ENCODE peak calls at places on chromosomes 2 and 18, in four cellular contexts. W is neuronal stem cell, S is IMR-90, C is trophoblast cell. G is an unnamed sample.

GRCh38 chr18:13416208-13416607 is 197.6 kb downstream of the LDLRAD4 start:
- DNase-seq in W (no peak), S (no peak), C (no peak), G (no peak)

GRCh38 chr2:105785095-105785847 is 40.6 kb downstream of the NCK2 start:
- DNase-seq in W (no peak), S (no peak), C (no peak), G (no peak)

GRCh38 chr2:72438364-72438763 is 290.7 kb upstream of the CYP26B1 start:
- DNase-seq in W (no peak), S (no peak), C (no peak), G (no peak)

GRCh38 chr2:218180728-218181127 is 14.0 kb upstream of the CXCR1 start:
- DNase-seq in W (no peak), S (no peak), C (no peak), G (no peak)

GRCh38 chr2:188813315-188813714 is 160.9 kb upstream of the COL3A1 start:
- DNase-seq in W (no peak), S (peak), C (peak), G (no peak)

GRCh38 chr2:36366491-36367120 is 11.0 kb downstream of the CRIM1 start:
- DNase-seq in W (no peak), S (no peak), C (peak), G (no peak)

GRCh38 chr18:5104246-5104645 is 92.8 kb downstream of the AKAIN1 start:
- DNase-seq in W (no peak), S (no peak), C (no peak), G (peak)

GRCh38 chr2:188518391-188518790 is 226.7 kb downstream of the GULP1 start:
- DNase-seq in W (no peak), S (peak), C (peak), G (peak)

GRCh38 chr2:16330571-16331351 is 334.9 kb downstream of the CYRIA start:
- DNase-seq in W (peak), S (no peak), C (no peak), G (peak)

GRCh38 chr2:118981627-118982026 is 39.6 kb downstream of the MARCO start:
- DNase-seq in W (no peak), S (no peak), C (no peak), G (no peak)

GRCh38 chr2:226605642-226606041 is 194.0 kb downstream of the IRS1 start:
- DNase-seq in W (no peak), S (no peak), C (no peak), G (no peak)

GRCh38 chr2:144010096-144010495 is 509.8 kb downstream of the ZEB2 start:
- DNase-seq in W (no peak), S (no peak), C (no peak), G (no peak)

GRCh38 chr18:72867721-72868665 is at the start of gene NETO1:
- DNase-seq in W (peak), S (no peak), C (no peak), G (peak)

GRCh38 chr2:1621501-1621900 is 122.8 kb downstream of the PXDN start:
- DNase-seq in W (no peak), S (no peak), C (no peak), G (no peak)

GRCh38 chr2:1621041-1621440 is 123.3 kb downstream of the PXDN start:
- DNase-seq in W (no peak), S (no peak), C (no peak), G (no peak)

GRCh38 chr2:1623906-1624445 is 120.3 kb downstream of the PXDN start:
- DNase-seq in W (no peak), S (no peak), C (no peak), G (no peak)

GRCh38 chr2:1620081-1620480 is 124.2 kb downstream of the PXDN start:
- DNase-seq in W (no peak), S (no peak), C (no peak), G (no peak)

DNA sequence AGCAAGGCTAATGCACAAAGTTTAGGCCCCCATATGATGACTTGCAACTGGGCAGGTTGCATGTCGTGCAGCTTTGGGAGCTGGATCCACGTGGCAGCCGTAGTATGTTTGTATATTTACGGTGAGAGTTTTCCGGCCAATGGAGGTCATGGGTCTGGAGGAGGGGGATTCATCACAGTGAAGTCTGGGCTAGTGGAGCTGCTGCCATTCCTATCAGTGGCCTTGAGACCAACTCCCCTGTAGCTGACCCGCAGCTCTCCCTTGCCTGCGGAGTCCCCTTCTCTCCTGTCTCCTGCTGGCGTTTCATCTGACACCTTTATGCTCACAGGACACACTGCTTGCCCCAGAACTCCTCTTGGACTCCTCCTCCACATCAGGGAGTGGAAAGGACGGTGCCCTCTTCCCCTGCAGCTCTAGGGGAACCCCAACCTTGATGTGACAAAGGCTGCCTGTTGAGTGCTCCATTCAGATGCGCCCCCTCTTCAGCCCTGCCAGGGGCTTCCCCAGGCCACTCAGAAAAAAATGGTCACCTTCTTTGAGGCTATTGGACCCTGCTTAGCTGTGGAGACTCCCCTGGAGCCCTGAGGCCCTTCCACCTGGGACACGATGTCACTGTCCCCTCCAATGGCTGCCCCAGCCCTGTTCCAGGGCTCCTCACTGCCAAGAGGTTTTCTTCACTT is 121.7 kb downstream of the PXDN start:
- DNase-seq in W (no peak), S (no peak), C (no peak), G (no peak)
- H2AK5ac ChIP-seq in W (peak), S (no peak), C (no peak), G (no peak)

GRCh38 chr18:46917808-46918600 is 602 bp downstream of the KATNAL2 start:
- DNase-seq in W (no peak), S (peak), C (no peak), G (peak)
- H2BK120ac ChIP-seq in W (no peak), S (no peak), C (peak), G (no peak)

DNA sequence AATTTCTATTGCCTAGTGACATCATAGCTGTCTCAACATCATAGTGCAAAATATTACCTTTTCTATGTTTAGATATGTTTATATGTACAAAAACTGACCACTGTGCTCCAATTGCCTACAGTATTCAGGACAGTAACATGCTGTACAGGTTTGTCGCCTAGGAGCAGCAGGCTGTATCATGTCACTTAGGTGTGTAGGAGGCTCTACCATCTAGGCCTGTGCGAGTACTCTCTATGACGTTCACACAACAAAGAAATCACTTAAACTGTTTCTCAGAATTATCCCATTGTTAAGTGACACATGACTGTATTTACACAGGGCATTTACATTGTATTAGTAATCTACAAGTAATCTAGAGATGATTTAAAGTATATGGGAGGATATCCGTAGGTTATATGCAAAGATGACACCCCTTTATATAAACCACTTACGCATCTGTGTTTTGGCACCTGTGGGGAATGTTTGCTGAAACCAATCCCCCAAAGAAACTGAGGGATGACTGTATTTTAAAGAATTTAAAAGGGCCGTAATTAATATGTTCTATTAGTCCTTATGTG is 24.7 kb downstream of the IL1R2 start:
- DNase-seq in W (no peak), S (no peak), C (no peak), G (no peak)
- H3K4me2 ChIP-seq in W (no peak), S (no peak), C (no peak), G (no peak)

GRCh38 chr2:112794841-112795240 is 10.5 kb upstream of the IL1A start:
- DNase-seq in W (no peak), S (no peak), C (peak), G (no peak)

GRCh38 chr2:112793449-112793978 is 9.2 kb upstream of the IL1A start:
- DNase-seq in W (no peak), S (peak), C (peak), G (no peak)

GRCh38 chr2:112799291-112799975 is 15.1 kb upstream of the IL1A start:
- DNase-seq in W (no peak), S (peak), C (peak), G (no peak)

GRCh38 chr2:112794131-112794733 is 9.9 kb upstream of the IL1A start:
- DNase-seq in W (no peak), S (peak), C (peak), G (peak)

DNA sequence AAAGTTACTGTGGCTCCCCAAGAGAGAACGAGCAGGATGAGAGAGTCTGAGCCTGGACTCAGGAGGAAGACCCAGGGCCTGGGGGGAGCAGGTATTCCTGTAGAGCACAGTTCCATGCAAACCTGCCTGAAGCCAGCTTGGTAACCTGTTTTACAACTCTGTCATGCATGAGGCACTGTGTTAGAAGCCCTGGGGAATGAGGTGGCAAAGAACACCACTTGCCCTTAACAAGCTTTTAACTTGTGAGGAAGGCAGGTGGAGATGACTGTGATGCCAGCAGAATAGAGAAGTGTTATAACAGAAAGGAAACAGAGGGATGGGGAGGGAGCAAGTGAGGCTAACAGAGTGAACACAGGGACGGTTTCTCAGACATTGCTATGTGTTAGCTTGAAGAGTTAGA is 11.4 kb upstream of the IL1A start:
- DNase-seq in W (no peak), S (no peak), C (peak), G (peak)
- H2AK5ac ChIP-seq in W (no peak), S (peak), C (no peak), G (no peak)